ENCODE peak calls at places on chromosomes 16 and 17, in seven cellular contexts. One of them, this sample, is unnamed.

GRCh38 chr17:77208217-77208808 is 67.5 kb downstream of the SEC14L1 start:
- DNase-seq in K562: no peak
- DNase-seq in A549: peak; percentile 36
- DNase-seq in H1: no peak
- DNase-seq in HepG2: peak; percentile 87
- DNase-seq in HCT116: no peak
- DNase-seq in IMR-90: peak; percentile 59
- DNase-seq in this sample: peak; percentile 78

GRCh38 chr17:50163846-50164696 is 1.7 kb upstream of the SGCA start:
- DNase-seq in IMR-90: no peak
- DNase-seq in HepG2: no peak
- DNase-seq in K562: no peak
- DNase-seq in A549: no peak
- DNase-seq in HCT116: no peak
- DNase-seq in H1: no peak
- DNase-seq in this sample: no peak

GRCh38 chr17:75898791-75899190 is 2.0 kb upstream of the TRIM65 start:
- DNase-seq in K562: no peak
- DNase-seq in HCT116: no peak
- DNase-seq in HepG2: no peak
- DNase-seq in IMR-90: no peak
- DNase-seq in H1: no peak
- DNase-seq in A549: no peak
- DNase-seq in this sample: no peak

GRCh38 chr16:66168777-66169176 is 197.7 kb upstream of the CDH5 start:
- DNase-seq in H1: no peak
- DNase-seq in HepG2: no peak
- DNase-seq in A549: no peak
- DNase-seq in HCT116: no peak
- DNase-seq in K562: no peak
- DNase-seq in IMR-90: no peak
- DNase-seq in this sample: no peak

GRCh38 chr17:62067165-62068145 is 2.4 kb upstream of the MED13 start:
- DNase-seq in HepG2: no peak
- DNase-seq in A549: no peak
- DNase-seq in HCT116: no peak
- DNase-seq in K562: no peak
- DNase-seq in H1: no peak
- DNase-seq in IMR-90: no peak
- DNase-seq in this sample: no peak

GRCh38 chr17:48211787-48212186 is 104.2 kb downstream of the SNX11 start:
- DNase-seq in IMR-90: no peak
- DNase-seq in A549: no peak
- DNase-seq in K562: no peak
- DNase-seq in HepG2: no peak
- DNase-seq in H1: no peak
- DNase-seq in HCT116: no peak
- DNase-seq in this sample: no peak

GRCh38 chr17:70271672-70272071 is 102.3 kb downstream of the KCNJ2 start:
- DNase-seq in HCT116: no peak
- DNase-seq in HepG2: no peak
- DNase-seq in K562: no peak
- DNase-seq in A549: no peak
- DNase-seq in IMR-90: no peak
- DNase-seq in H1: no peak
- DNase-seq in this sample: no peak

GRCh38 chr16:72938426-72939164 is 109.3 kb downstream of the ZFHX3 start:
- DNase-seq in H1: no peak
- DNase-seq in K562: no peak
- DNase-seq in HCT116: no peak
- DNase-seq in IMR-90: peak; percentile 93
- DNase-seq in A549: peak; percentile 59
- DNase-seq in HepG2: no peak
- DNase-seq in this sample: peak; percentile 72

GRCh38 chr16:27318399-27319256 is 4.9 kb downstream of the IL4R start:
- DNase-seq in HepG2: no peak
- DNase-seq in H1: no peak
- DNase-seq in K562: no peak
- DNase-seq in IMR-90: peak; percentile 48
- DNase-seq in HCT116: no peak
- DNase-seq in A549: no peak
- DNase-seq in this sample: no peak

GRCh38 chr16:68764866-68765265 is 27.8 kb downstream of the CDH1 start:
- DNase-seq in H1: no peak
- DNase-seq in A549: no peak
- DNase-seq in HCT116: no peak
- DNase-seq in IMR-90: no peak
- DNase-seq in K562: no peak
- DNase-seq in HepG2: no peak
- DNase-seq in this sample: no peak

GRCh38 chr16:14549789-14550153 is 80.3 kb downstream of the PARN start:
- DNase-seq in IMR-90: no peak
- DNase-seq in HCT116: no peak
- DNase-seq in H1: no peak
- DNase-seq in K562: no peak
- DNase-seq in A549: peak; percentile 66
- DNase-seq in HepG2: peak; percentile 78
- DNase-seq in this sample: peak; percentile 16

GRCh38 chr16:9159839-9160550 is 68.6 kb downstream of the HAPSTR1 start:
- DNase-seq in IMR-90: peak; percentile 66
- DNase-seq in A549: peak; percentile 83
- DNase-seq in HepG2: peak; percentile 67
- DNase-seq in HCT116: peak; percentile 75
- DNase-seq in H1: peak; percentile 83
- DNase-seq in K562: peak; percentile 58
- DNase-seq in this sample: peak; percentile 44

GRCh38 chr17:46764709-46765401 is 53.6 kb downstream of the WNT3 start:
- DNase-seq in IMR-90: peak; percentile 86
- DNase-seq in H1: no peak
- DNase-seq in HepG2: no peak
- DNase-seq in A549: no peak
- DNase-seq in K562: peak; percentile 46
- DNase-seq in HCT116: no peak
- DNase-seq in this sample: peak; percentile 91

GRCh38 chr16:10136916-10137315 is 45.3 kb downstream of the GRIN2A start:
- DNase-seq in A549: no peak
- DNase-seq in K562: no peak
- DNase-seq in IMR-90: no peak
- DNase-seq in H1: no peak
- DNase-seq in HCT116: no peak
- DNase-seq in HepG2: no peak
- DNase-seq in this sample: no peak

GRCh38 chr17:43018008-43018853 is 4.0 kb downstream of the VAT1 start:
- DNase-seq in HCT116: no peak
- DNase-seq in H1: no peak
- DNase-seq in HepG2: no peak
- DNase-seq in K562: no peak
- DNase-seq in IMR-90: no peak
- DNase-seq in A549: peak; percentile 65
- DNase-seq in this sample: no peak

GRCh38 chr17:81064746-81065475 is 30.0 kb downstream of the BAIAP2 start:
- DNase-seq in HCT116: no peak
- DNase-seq in A549: no peak
- DNase-seq in IMR-90: peak; percentile 52
- DNase-seq in K562: no peak
- DNase-seq in HepG2: no peak
- DNase-seq in H1: no peak
- DNase-seq in this sample: no peak

GRCh38 chr16:89322381-89323119 is 105.0 kb downstream of the ZNF778 start:
- DNase-seq in K562: peak; percentile 39
- DNase-seq in A549: peak; percentile 60
- DNase-seq in HCT116: no peak
- DNase-seq in IMR-90: peak; percentile 82
- DNase-seq in HepG2: peak; percentile 74
- DNase-seq in H1: no peak
- DNase-seq in this sample: peak; percentile 68

GRCh38 chr16:70582280-70582978 is 58.8 kb downstream of the SF3B3 start:
- DNase-seq in HCT116: no peak
- DNase-seq in K562: no peak
- DNase-seq in H1: no peak
- DNase-seq in HepG2: no peak
- DNase-seq in A549: no peak
- DNase-seq in IMR-90: no peak
- DNase-seq in this sample: no peak

GRCh38 chr17:65730711-65731169 is 169.3 kb upstream of the AXIN2 start:
- DNase-seq in HepG2: no peak
- DNase-seq in HCT116: no peak
- DNase-seq in H1: no peak
- DNase-seq in K562: no peak
- DNase-seq in IMR-90: no peak
- DNase-seq in A549: no peak
- DNase-seq in this sample: no peak

GRCh38 chr17:58677204-58677880 is 14.5 kb downstream of the TEX14 start:
- DNase-seq in K562: no peak
- DNase-seq in A549: peak; percentile 16
- DNase-seq in H1: no peak
- DNase-seq in HepG2: no peak
- DNase-seq in HCT116: no peak
- DNase-seq in IMR-90: peak; percentile 78
- DNase-seq in this sample: peak; percentile 21

DNA sequence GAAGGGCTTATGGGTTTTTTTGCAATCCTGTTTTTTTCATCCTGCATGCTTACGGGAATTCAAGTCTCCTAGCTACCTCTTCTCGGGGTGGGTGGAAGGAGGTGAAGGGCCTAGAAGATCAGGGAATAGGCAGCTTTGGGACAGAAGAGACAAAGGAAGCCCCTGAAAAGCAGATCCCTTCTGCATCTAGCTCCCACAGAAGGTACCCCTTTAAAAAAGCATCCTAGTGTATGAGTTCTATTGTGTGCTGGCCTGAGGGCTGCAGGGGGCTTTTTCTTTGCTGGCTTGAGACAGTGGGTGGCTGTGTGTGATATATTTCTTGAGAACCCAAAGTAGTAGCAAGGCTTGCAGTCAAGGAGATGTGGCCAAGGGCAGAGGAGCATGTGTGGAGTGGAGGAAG is 330.5 kb downstream of the MAF start:
- DNase-seq in K562: no peak
- DNase-seq in A549: no peak
- DNase-seq in IMR-90: no peak
- DNase-seq in H1: no peak
- DNase-seq in HepG2: no peak
- DNase-seq in HCT116: no peak
- DNase-seq in this sample: no peak
- H3K4me2 ChIP-seq in K562: no peak overlapping the region
- H3K4me2 ChIP-seq in A549: no peak overlapping the region
- H3K4me2 ChIP-seq in IMR-90: no peak overlapping the region
- H3K4me2 ChIP-seq in H1: no peak overlapping the region
- H3K4me2 ChIP-seq in HepG2: no peak overlapping the region
- H3K4me2 ChIP-seq in HCT116: no peak overlapping the region
- H3K4me2 ChIP-seq in this sample: no peak overlapping the region

GRCh38 chr17:40323317-40323716 is 14.3 kb downstream of the RARA start:
- DNase-seq in HepG2: no peak
- DNase-seq in K562: no peak
- DNase-seq in H1: no peak
- DNase-seq in IMR-90: no peak
- DNase-seq in A549: no peak
- DNase-seq in HCT116: no peak
- DNase-seq in this sample: no peak
- TF ChIP-seq POLR2A in HepG2: no peak
- TF ChIP-seq POLR2A in K562: no peak
- TF ChIP-seq POLR2A in H1: no peak
- TF ChIP-seq POLR2A in IMR-90: no peak
- TF ChIP-seq POLR2A in A549: no peak
- TF ChIP-seq POLR2A in HCT116: no peak
- TF ChIP-seq POLR2A in this sample: no peak

DNA sequence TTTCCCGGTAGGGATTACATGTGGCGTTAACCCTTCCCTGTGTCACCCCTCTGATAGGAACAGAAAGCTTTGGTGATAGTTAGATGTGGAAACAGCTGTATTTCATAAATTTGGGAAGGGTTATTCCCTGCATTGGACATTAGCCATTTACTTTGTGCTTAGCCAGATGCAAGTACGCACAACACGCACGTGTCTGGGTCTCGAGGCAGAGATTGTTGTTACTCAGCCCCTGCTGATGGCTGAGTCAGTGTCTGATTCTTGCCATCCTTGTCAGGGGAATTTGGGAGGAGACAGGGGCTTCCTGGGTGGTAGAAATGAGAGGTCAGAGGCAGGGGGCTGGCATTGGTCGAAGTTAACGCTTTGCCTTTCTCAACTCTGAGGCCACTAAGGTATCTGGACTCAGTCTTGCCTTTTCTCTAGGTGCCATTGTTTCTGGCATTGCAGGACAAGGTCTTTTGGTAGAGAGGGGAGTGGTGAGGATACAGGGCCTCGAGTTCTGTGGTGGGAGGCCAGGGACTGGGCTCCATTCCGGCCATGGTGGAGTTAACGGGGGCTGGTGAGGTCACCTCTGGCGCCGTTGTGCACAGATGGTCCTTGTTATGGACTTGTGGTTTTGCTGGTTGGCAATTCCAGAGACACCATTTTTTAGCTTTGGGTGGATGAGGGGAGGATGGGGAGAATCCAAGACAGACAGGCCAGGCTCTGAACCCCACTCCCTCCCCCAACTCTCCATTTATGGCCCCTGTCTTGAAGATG is 8.2 kb downstream of the MMP2 start:
- DNase-seq in HCT116: no peak
- DNase-seq in K562: no peak
- DNase-seq in IMR-90: peak; percentile 92
- DNase-seq in A549: no peak
- DNase-seq in HepG2: no peak
- DNase-seq in H1: no peak
- DNase-seq in this sample: no peak
- H3K4me2 ChIP-seq in HCT116: no peak overlapping the region
- H3K4me2 ChIP-seq in K562: no peak overlapping the region
- H3K4me2 ChIP-seq in IMR-90: no peak overlapping the region
- H3K4me2 ChIP-seq in A549: no peak overlapping the region
- H3K4me2 ChIP-seq in HepG2: no peak overlapping the region
- H3K4me2 ChIP-seq in H1: no peak overlapping the region
- H3K4me2 ChIP-seq in this sample: no peak overlapping the region

GRCh38 chr17:34255381-34255732 is 272 bp downstream of the CCL2 start:
- DNase-seq in K562: no peak
- DNase-seq in H1: no peak
- DNase-seq in HCT116: no peak
- DNase-seq in A549: no peak
- DNase-seq in HepG2: no peak
- DNase-seq in IMR-90: no peak
- DNase-seq in this sample: no peak
- TF ChIP-seq POLR2A in K562: no peak
- TF ChIP-seq POLR2A in H1: no peak
- TF ChIP-seq POLR2A in HCT116: no peak
- TF ChIP-seq POLR2A in A549: no peak
- TF ChIP-seq POLR2A in HepG2: no peak
- TF ChIP-seq POLR2A in IMR-90: no peak
- TF ChIP-seq POLR2A in this sample: peak; percentile 33

DNA sequence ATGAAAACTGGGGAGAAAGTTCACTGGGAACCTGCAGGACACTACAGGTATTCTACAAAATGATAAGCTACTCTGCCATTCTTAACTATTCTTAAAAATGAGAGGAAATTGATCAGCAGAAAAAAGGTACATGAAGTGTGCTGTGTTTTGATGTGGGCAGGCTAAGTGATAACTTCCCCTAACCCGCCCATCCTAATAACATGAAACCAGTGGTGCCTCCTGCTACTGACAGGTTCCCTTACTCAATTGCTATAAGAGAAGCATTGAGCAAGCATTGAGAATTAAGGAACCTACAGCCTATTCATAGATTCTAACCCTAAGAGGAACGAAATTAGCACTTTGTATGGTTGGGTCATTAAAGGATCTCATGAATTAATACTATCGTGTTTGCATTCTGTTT is 18.9 kb downstream of the XYLT1 start:
- DNase-seq in IMR-90: no peak
- DNase-seq in K562: no peak
- DNase-seq in H1: no peak
- DNase-seq in A549: no peak
- DNase-seq in HCT116: no peak
- DNase-seq in HepG2: no peak
- DNase-seq in this sample: no peak
- H3K4me2 ChIP-seq in IMR-90: no peak overlapping the region
- H3K4me2 ChIP-seq in K562: no peak overlapping the region
- H3K4me2 ChIP-seq in H1: no peak overlapping the region
- H3K4me2 ChIP-seq in A549: no peak overlapping the region
- H3K4me2 ChIP-seq in HCT116: no peak overlapping the region
- H3K4me2 ChIP-seq in HepG2: no peak overlapping the region
- H3K4me2 ChIP-seq in this sample: no peak overlapping the region

This sample was measured in endothelial cell of umbilical vein.